ENCODE peak calls at places on chromosome 5, in seven cellular contexts. One of them, this sample, is unnamed.

GRCh38 chr5:170782438-170782837 is 1.1 kb upstream of the GABRP start:
- DNase-seq in ascending aorta: no peak
- DNase-seq in A549: no peak
- DNase-seq in endothelial cell: no peak
- DNase-seq in CD14-positive monocyte: no peak
- DNase-seq in heart right ventricle: no peak
- DNase-seq in brain microvascular endothelial cell: no peak
- DNase-seq in this sample: no peak

GRCh38 chr5:80255425-80255751 is 460 bp downstream of the SERINC5 start:
- DNase-seq in ascending aorta: no peak
- DNase-seq in A549: peak
- DNase-seq in endothelial cell: peak
- DNase-seq in CD14-positive monocyte: peak
- DNase-seq in heart right ventricle: peak
- DNase-seq in brain microvascular endothelial cell: peak
- DNase-seq in this sample: peak

GRCh38 chr5:31942546-31942945 is 231.6 kb downstream of the GOLPH3 start:
- DNase-seq in ascending aorta: no peak
- DNase-seq in A549: no peak
- DNase-seq in endothelial cell: no peak
- DNase-seq in CD14-positive monocyte: no peak
- DNase-seq in heart right ventricle: no peak
- DNase-seq in brain microvascular endothelial cell: no peak
- DNase-seq in this sample: no peak

GRCh38 chr5:157993201-157993600 is 134.3 kb upstream of the CLINT1 start:
- DNase-seq in ascending aorta: no peak
- DNase-seq in A549: no peak
- DNase-seq in endothelial cell: no peak
- DNase-seq in CD14-positive monocyte: no peak
- DNase-seq in heart right ventricle: no peak
- DNase-seq in brain microvascular endothelial cell: no peak
- DNase-seq in this sample: no peak

GRCh38 chr5:5217371-5217770 is 77.2 kb downstream of the ADAMTS16 start:
- DNase-seq in ascending aorta: no peak
- DNase-seq in A549: no peak
- DNase-seq in endothelial cell: no peak
- DNase-seq in CD14-positive monocyte: no peak
- DNase-seq in heart right ventricle: no peak
- DNase-seq in brain microvascular endothelial cell: no peak
- DNase-seq in this sample: no peak

GRCh38 chr5:80959768-80960442 is at the start of gene RASGRF2:
- DNase-seq in ascending aorta: no peak
- DNase-seq in A549: peak
- DNase-seq in endothelial cell: peak
- DNase-seq in CD14-positive monocyte: no peak
- DNase-seq in heart right ventricle: peak
- DNase-seq in brain microvascular endothelial cell: no peak
- DNase-seq in this sample: no peak

GRCh38 chr5:139893873-139894272 is 98.3 kb downstream of the PSD2 start:
- DNase-seq in ascending aorta: no peak
- DNase-seq in A549: no peak
- DNase-seq in endothelial cell: no peak
- DNase-seq in CD14-positive monocyte: no peak
- DNase-seq in heart right ventricle: no peak
- DNase-seq in brain microvascular endothelial cell: no peak
- DNase-seq in this sample: peak

GRCh38 chr5:142115937-142116614 is 7.5 kb downstream of the NDFIP1 start:
- DNase-seq in ascending aorta: no peak
- DNase-seq in A549: no peak
- DNase-seq in endothelial cell: no peak
- DNase-seq in CD14-positive monocyte: no peak
- DNase-seq in heart right ventricle: no peak
- DNase-seq in brain microvascular endothelial cell: peak
- DNase-seq in this sample: no peak

GRCh38 chr5:175519006-175519405 is 40.6 kb downstream of the SFXN1 start:
- DNase-seq in ascending aorta: no peak
- DNase-seq in A549: no peak
- DNase-seq in endothelial cell: no peak
- DNase-seq in CD14-positive monocyte: no peak
- DNase-seq in heart right ventricle: no peak
- DNase-seq in brain microvascular endothelial cell: no peak
- DNase-seq in this sample: no peak

GRCh38 chr5:16578474-16578883 is 38.3 kb downstream of the RETREG1 start:
- DNase-seq in ascending aorta: no peak
- DNase-seq in A549: no peak
- DNase-seq in endothelial cell: no peak
- DNase-seq in CD14-positive monocyte: no peak
- DNase-seq in heart right ventricle: no peak
- DNase-seq in brain microvascular endothelial cell: no peak
- DNase-seq in this sample: no peak

GRCh38 chr5:72209515-72210115 is 102.3 kb downstream of the MAP1B start:
- DNase-seq in ascending aorta: no peak
- DNase-seq in A549: no peak
- DNase-seq in endothelial cell: no peak
- DNase-seq in CD14-positive monocyte: no peak
- DNase-seq in heart right ventricle: no peak
- DNase-seq in brain microvascular endothelial cell: no peak
- DNase-seq in this sample: no peak

GRCh38 chr5:169195601-169196000 is 105.3 kb downstream of the SLIT3 start:
- DNase-seq in ascending aorta: no peak
- DNase-seq in A549: no peak
- DNase-seq in endothelial cell: no peak
- DNase-seq in CD14-positive monocyte: no peak
- DNase-seq in heart right ventricle: no peak
- DNase-seq in brain microvascular endothelial cell: peak
- DNase-seq in this sample: no peak

GRCh38 chr5:96563816-96564215 is 98.4 kb upstream of the CAST start:
- DNase-seq in ascending aorta: no peak
- DNase-seq in A549: no peak
- DNase-seq in endothelial cell: no peak
- DNase-seq in CD14-positive monocyte: no peak
- DNase-seq in heart right ventricle: no peak
- DNase-seq in brain microvascular endothelial cell: no peak
- DNase-seq in this sample: no peak

GRCh38 chr5:140883927-140884697 is 2.2 kb downstream of the PCDHA13 start:
- DNase-seq in ascending aorta: no peak
- DNase-seq in A549: no peak
- DNase-seq in endothelial cell: no peak
- DNase-seq in CD14-positive monocyte: no peak
- DNase-seq in heart right ventricle: no peak
- DNase-seq in brain microvascular endothelial cell: no peak
- DNase-seq in this sample: peak

GRCh38 chr5:153050496-153051179 is 439.8 kb upstream of the GRIA1 start:
- DNase-seq in ascending aorta: no peak
- DNase-seq in A549: no peak
- DNase-seq in endothelial cell: no peak
- DNase-seq in CD14-positive monocyte: no peak
- DNase-seq in heart right ventricle: no peak
- DNase-seq in brain microvascular endothelial cell: no peak
- DNase-seq in this sample: no peak

GRCh38 chr5:109455598-109456096 is 45.9 kb upstream of the PJA2 start:
- DNase-seq in ascending aorta: peak
- DNase-seq in A549: peak
- DNase-seq in endothelial cell: no peak
- DNase-seq in CD14-positive monocyte: no peak
- DNase-seq in heart right ventricle: peak
- DNase-seq in brain microvascular endothelial cell: peak
- DNase-seq in this sample: no peak

GRCh38 chr5:158485604-158486081 is 614.1 kb downstream of the EBF1 start:
- DNase-seq in ascending aorta: no peak
- DNase-seq in A549: no peak
- DNase-seq in endothelial cell: no peak
- DNase-seq in CD14-positive monocyte: no peak
- DNase-seq in heart right ventricle: peak
- DNase-seq in brain microvascular endothelial cell: peak
- DNase-seq in this sample: no peak

GRCh38 chr5:120457839-120458507 is 6.1 kb upstream of the PRR16 start:
- DNase-seq in ascending aorta: peak
- DNase-seq in A549: peak
- DNase-seq in endothelial cell: peak
- DNase-seq in CD14-positive monocyte: peak
- DNase-seq in heart right ventricle: peak
- DNase-seq in brain microvascular endothelial cell: peak
- DNase-seq in this sample: peak

GRCh38 chr5:58499951-58500350 is 8.7 kb downstream of the GAPT start:
- DNase-seq in ascending aorta: no peak
- DNase-seq in A549: no peak
- DNase-seq in endothelial cell: no peak
- DNase-seq in CD14-positive monocyte: no peak
- DNase-seq in heart right ventricle: no peak
- DNase-seq in brain microvascular endothelial cell: no peak
- DNase-seq in this sample: no peak

GRCh38 chr5:58497956-58498942 is 7.0 kb downstream of the GAPT start:
- DNase-seq in ascending aorta: no peak
- DNase-seq in A549: peak
- DNase-seq in endothelial cell: peak
- DNase-seq in CD14-positive monocyte: no peak
- DNase-seq in heart right ventricle: peak
- DNase-seq in brain microvascular endothelial cell: peak
- DNase-seq in this sample: no peak

GRCh38 chr5:58499231-58499630 is 8.0 kb downstream of the GAPT start:
- DNase-seq in ascending aorta: no peak
- DNase-seq in A549: no peak
- DNase-seq in endothelial cell: no peak
- DNase-seq in CD14-positive monocyte: no peak
- DNase-seq in heart right ventricle: no peak
- DNase-seq in brain microvascular endothelial cell: no peak
- DNase-seq in this sample: no peak

GRCh38 chr5:58493136-58493535 is 1.9 kb downstream of the GAPT start:
- DNase-seq in ascending aorta: no peak
- DNase-seq in A549: no peak
- DNase-seq in endothelial cell: no peak
- DNase-seq in CD14-positive monocyte: no peak
- DNase-seq in heart right ventricle: no peak
- DNase-seq in brain microvascular endothelial cell: no peak
- DNase-seq in this sample: no peak

DNA sequence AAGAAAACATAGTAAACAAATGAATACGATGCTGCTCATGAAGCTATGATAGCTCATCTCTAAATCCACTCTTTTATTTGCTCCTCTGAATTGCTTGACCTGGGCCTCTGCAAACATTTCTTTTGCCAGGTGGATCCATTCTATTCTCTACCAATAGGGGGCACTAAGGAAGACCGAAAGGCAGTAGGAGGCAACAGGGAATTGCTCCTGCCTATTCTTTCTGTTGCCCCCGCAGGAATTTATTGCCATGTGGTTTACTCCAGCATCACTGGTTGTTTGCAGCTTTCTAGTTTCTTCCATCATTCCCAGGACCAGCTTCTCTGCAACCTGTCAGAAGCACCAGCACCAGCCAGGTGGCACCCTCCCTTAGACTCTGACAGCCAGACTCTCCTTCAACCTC is 5.3 kb downstream of the GAPT start:
- DNase-seq in ascending aorta: no peak
- DNase-seq in A549: no peak
- DNase-seq in endothelial cell: no peak
- DNase-seq in CD14-positive monocyte: no peak
- DNase-seq in heart right ventricle: no peak
- DNase-seq in brain microvascular endothelial cell: no peak
- DNase-seq in this sample: no peak
- TF ChIP-seq CTCF in ascending aorta: no peak
- TF ChIP-seq CTCF in A549: peak
- TF ChIP-seq CTCF in endothelial cell: peak
- TF ChIP-seq CTCF in CD14-positive monocyte: no peak
- TF ChIP-seq CTCF in heart right ventricle: no peak
- TF ChIP-seq CTCF in brain microvascular endothelial cell: peak
- TF ChIP-seq CTCF in this sample: peak

GRCh38 chr5:123273984-123274383 is 149.2 kb downstream of the CEP120 start:
- DNase-seq in ascending aorta: no peak
- DNase-seq in A549: peak
- DNase-seq in endothelial cell: no peak
- DNase-seq in CD14-positive monocyte: no peak
- DNase-seq in heart right ventricle: no peak
- DNase-seq in brain microvascular endothelial cell: no peak
- DNase-seq in this sample: no peak
- TF ChIP-seq CTCF in ascending aorta: no peak
- TF ChIP-seq CTCF in A549: peak
- TF ChIP-seq CTCF in endothelial cell: no peak
- TF ChIP-seq CTCF in CD14-positive monocyte: no peak
- TF ChIP-seq CTCF in heart right ventricle: no peak
- TF ChIP-seq CTCF in brain microvascular endothelial cell: no peak
- TF ChIP-seq CTCF in this sample: peak

GRCh38 chr5:126101901-126102300 is 321.3 kb upstream of the GRAMD2B start:
- DNase-seq in ascending aorta: no peak
- DNase-seq in A549: no peak
- DNase-seq in endothelial cell: no peak
- DNase-seq in CD14-positive monocyte: no peak
- DNase-seq in heart right ventricle: no peak
- DNase-seq in brain microvascular endothelial cell: no peak
- DNase-seq in this sample: no peak

GRCh38 chr5:126098330-126099017 is 324.7 kb upstream of the GRAMD2B start:
- DNase-seq in ascending aorta: no peak
- DNase-seq in A549: no peak
- DNase-seq in endothelial cell: no peak
- DNase-seq in CD14-positive monocyte: no peak
- DNase-seq in heart right ventricle: no peak
- DNase-seq in brain microvascular endothelial cell: peak
- DNase-seq in this sample: no peak

GRCh38 chr5:126099077-126099476 is 324.1 kb upstream of the GRAMD2B start:
- DNase-seq in ascending aorta: no peak
- DNase-seq in A549: no peak
- DNase-seq in endothelial cell: no peak
- DNase-seq in CD14-positive monocyte: no peak
- DNase-seq in heart right ventricle: no peak
- DNase-seq in brain microvascular endothelial cell: no peak
- DNase-seq in this sample: no peak

GRCh38 chr5:126103050-126103449 is 320.2 kb upstream of the GRAMD2B start:
- DNase-seq in ascending aorta: no peak
- DNase-seq in A549: no peak
- DNase-seq in endothelial cell: no peak
- DNase-seq in CD14-positive monocyte: no peak
- DNase-seq in heart right ventricle: no peak
- DNase-seq in brain microvascular endothelial cell: no peak
- DNase-seq in this sample: no peak

GRCh38 chr5:126100767-126101166 is 322.4 kb upstream of the GRAMD2B start:
- DNase-seq in ascending aorta: no peak
- DNase-seq in A549: peak
- DNase-seq in endothelial cell: peak
- DNase-seq in CD14-positive monocyte: no peak
- DNase-seq in heart right ventricle: no peak
- DNase-seq in brain microvascular endothelial cell: no peak
- DNase-seq in this sample: no peak
- TF ChIP-seq CTCF in ascending aorta: no peak
- TF ChIP-seq CTCF in A549: peak
- TF ChIP-seq CTCF in endothelial cell: peak
- TF ChIP-seq CTCF in CD14-positive monocyte: no peak
- TF ChIP-seq CTCF in heart right ventricle: peak
- TF ChIP-seq CTCF in brain microvascular endothelial cell: peak
- TF ChIP-seq CTCF in this sample: peak

GRCh38 chr5:108148715-108149139 is 233.2 kb downstream of the FBXL17 start:
- DNase-seq in ascending aorta: no peak
- DNase-seq in A549: peak
- DNase-seq in endothelial cell: peak
- DNase-seq in CD14-positive monocyte: no peak
- DNase-seq in heart right ventricle: no peak
- DNase-seq in brain microvascular endothelial cell: peak
- DNase-seq in this sample: no peak
- TF ChIP-seq CTCF in ascending aorta: no peak
- TF ChIP-seq CTCF in A549: peak
- TF ChIP-seq CTCF in endothelial cell: peak
- TF ChIP-seq CTCF in CD14-positive monocyte: peak
- TF ChIP-seq CTCF in heart right ventricle: peak
- TF ChIP-seq CTCF in brain microvascular endothelial cell: peak
- TF ChIP-seq CTCF in this sample: peak

This sample was measured in chondrocyte.